ENCODE peak calls at places on chromosomes 16 and 17, in four cellular contexts. One of them, this sample, is unnamed.

GRCh38 chr17:79777166-79777843 is 643 bp upstream of the CBX2 start:
- DNase-seq in H1: no peak
- DNase-seq in upper lobe of right lung: peak
- DNase-seq in lower leg skin: peak
- DNase-seq in this sample: no peak

GRCh38 chr16:68432701-68433100 is 15.6 kb downstream of the SMPD3 start:
- DNase-seq in H1: no peak
- DNase-seq in lower leg skin: no peak
- DNase-seq in upper lobe of right lung: no peak
- DNase-seq in this sample: no peak

GRCh38 chr17:54494731-54495715 is 405.6 kb upstream of the TOM1L1 start:
- DNase-seq in upper lobe of right lung: no peak
- DNase-seq in H1: no peak
- DNase-seq in lower leg skin: no peak
- DNase-seq in this sample: no peak

GRCh38 chr16:79036541-79036940 is 564.0 kb downstream of the MAF start:
- DNase-seq in upper lobe of right lung: no peak
- DNase-seq in H1: no peak
- DNase-seq in lower leg skin: no peak
- DNase-seq in this sample: no peak

GRCh38 chr17:78357177-78357586 is 2.7 kb downstream of the SOCS3 start:
- DNase-seq in H1: no peak
- DNase-seq in lower leg skin: no peak
- DNase-seq in upper lobe of right lung: peak
- DNase-seq in this sample: no peak

GRCh38 chr17:79595471-79595870 is 15.4 kb downstream of the RBFOX3 start:
- DNase-seq in upper lobe of right lung: no peak
- DNase-seq in H1: no peak
- DNase-seq in lower leg skin: no peak
- DNase-seq in this sample: no peak

GRCh38 chr17:83026311-83026811 is 53.0 kb upstream of the METRNL start:
- DNase-seq in H1: no peak
- DNase-seq in lower leg skin: no peak
- DNase-seq in upper lobe of right lung: no peak
- DNase-seq in this sample: no peak

GRCh38 chr16:89696598-89697128 is 4.8 kb downstream of the SPATA2L start:
- DNase-seq in H1: no peak
- DNase-seq in upper lobe of right lung: no peak
- DNase-seq in lower leg skin: no peak
- DNase-seq in this sample: no peak

GRCh38 chr16:17416461-17417221 is 54.1 kb downstream of the XYLT1 start:
- DNase-seq in H1: no peak
- DNase-seq in upper lobe of right lung: peak
- DNase-seq in lower leg skin: peak
- DNase-seq in this sample: no peak

GRCh38 chr17:28008526-28008925 is 34.0 kb upstream of the NLK start:
- DNase-seq in H1: peak
- DNase-seq in upper lobe of right lung: no peak
- DNase-seq in lower leg skin: peak
- DNase-seq in this sample: peak

GRCh38 chr16:67164599-67165061 is at the start of gene HSF4:
- DNase-seq in H1: no peak
- DNase-seq in upper lobe of right lung: peak
- DNase-seq in lower leg skin: no peak
- DNase-seq in this sample: no peak

GRCh38 chr17:13813347-13814240 is 211.9 kb upstream of the HS3ST3A1 start:
- DNase-seq in H1: no peak
- DNase-seq in upper lobe of right lung: no peak
- DNase-seq in lower leg skin: no peak
- DNase-seq in this sample: no peak

GRCh38 chr16:16092925-16093624 is 130.2 kb downstream of the ABCC6 start:
- DNase-seq in lower leg skin: no peak
- DNase-seq in upper lobe of right lung: no peak
- DNase-seq in H1: no peak
- DNase-seq in this sample: no peak

GRCh38 chr16:77298638-77299360 is 99.6 kb downstream of the SYCE1L start:
- DNase-seq in H1: no peak
- DNase-seq in upper lobe of right lung: no peak
- DNase-seq in lower leg skin: peak
- DNase-seq in this sample: peak

GRCh38 chr16:55717326-55717725 is 61.5 kb downstream of the SLC6A2 start:
- DNase-seq in H1: no peak
- DNase-seq in upper lobe of right lung: no peak
- DNase-seq in lower leg skin: no peak
- DNase-seq in this sample: no peak

GRCh38 chr16:57788252-57788841 is 13.9 kb downstream of the KIFC3 start:
- DNase-seq in H1: no peak
- DNase-seq in lower leg skin: no peak
- DNase-seq in upper lobe of right lung: no peak
- DNase-seq in this sample: no peak

GRCh38 chr17:1959871-1960569 is 65.1 kb downstream of the RTN4RL1 start:
- DNase-seq in H1: no peak
- DNase-seq in lower leg skin: no peak
- DNase-seq in upper lobe of right lung: no peak
- DNase-seq in this sample: no peak
- H3K4me3 ChIP-seq in H1: no peak
- H3K4me3 ChIP-seq in lower leg skin: no peak
- H3K4me3 ChIP-seq in upper lobe of right lung: no peak
- H3K4me3 ChIP-seq in this sample: no peak

GRCh38 chr17:18921485-18921884 is 30.5 kb upstream of the SLC5A10 start:
- DNase-seq in H1: no peak
- DNase-seq in lower leg skin: no peak
- DNase-seq in upper lobe of right lung: no peak
- DNase-seq in this sample: no peak

GRCh38 chr17:18917506-18918032 is 34.4 kb upstream of the SLC5A10 start:
- DNase-seq in H1: no peak
- DNase-seq in lower leg skin: no peak
- DNase-seq in upper lobe of right lung: no peak
- DNase-seq in this sample: no peak

GRCh38 chr17:18921912-18922451 is 30.0 kb upstream of the SLC5A10 start:
- DNase-seq in upper lobe of right lung: no peak
- DNase-seq in lower leg skin: no peak
- DNase-seq in H1: no peak
- DNase-seq in this sample: no peak

GRCh38 chr17:18919963-18920362 is 32.0 kb upstream of the SLC5A10 start:
- DNase-seq in H1: no peak
- DNase-seq in upper lobe of right lung: no peak
- DNase-seq in lower leg skin: no peak
- DNase-seq in this sample: no peak

GRCh38 chr17:18920911-18921441 is 31.0 kb upstream of the SLC5A10 start:
- DNase-seq in upper lobe of right lung: no peak
- DNase-seq in H1: no peak
- DNase-seq in lower leg skin: no peak
- DNase-seq in this sample: no peak
- H3K4me3 ChIP-seq in upper lobe of right lung: no peak
- H3K4me3 ChIP-seq in H1: no peak
- H3K4me3 ChIP-seq in lower leg skin: no peak
- H3K4me3 ChIP-seq in this sample: no peak

GRCh38 chr16:25110392-25110947 is 1.1 kb upstream of the LCMT1 start:
- DNase-seq in H1: no peak
- DNase-seq in upper lobe of right lung: no peak
- DNase-seq in lower leg skin: no peak
- DNase-seq in this sample: no peak
- H3K4me3 ChIP-seq in H1: peak
- H3K4me3 ChIP-seq in upper lobe of right lung: peak
- H3K4me3 ChIP-seq in lower leg skin: no peak
- H3K4me3 ChIP-seq in this sample: peak

GRCh38 chr16:80323187-80323807 is 217.5 kb upstream of the DYNLRB2 start:
- DNase-seq in upper lobe of right lung: no peak
- DNase-seq in H1: no peak
- DNase-seq in lower leg skin: no peak
- DNase-seq in this sample: no peak

GRCh38 chr16:80317132-80318098 is 223.4 kb upstream of the DYNLRB2 start:
- DNase-seq in upper lobe of right lung: no peak
- DNase-seq in lower leg skin: no peak
- DNase-seq in H1: no peak
- DNase-seq in this sample: no peak

GRCh38 chr16:80314042-80314441 is 226.8 kb upstream of the DYNLRB2 start:
- DNase-seq in H1: no peak
- DNase-seq in lower leg skin: no peak
- DNase-seq in upper lobe of right lung: no peak
- DNase-seq in this sample: no peak

GRCh38 chr16:80319181-80319580 is 221.6 kb upstream of the DYNLRB2 start:
- DNase-seq in upper lobe of right lung: no peak
- DNase-seq in H1: no peak
- DNase-seq in lower leg skin: no peak
- DNase-seq in this sample: no peak

GRCh38 chr16:80318107-80318506 is 222.7 kb upstream of the DYNLRB2 start:
- DNase-seq in lower leg skin: no peak
- DNase-seq in H1: no peak
- DNase-seq in upper lobe of right lung: no peak
- DNase-seq in this sample: no peak
- H3K4me3 ChIP-seq in lower leg skin: no peak
- H3K4me3 ChIP-seq in H1: no peak
- H3K4me3 ChIP-seq in upper lobe of right lung: no peak
- H3K4me3 ChIP-seq in this sample: no peak

DNA sequence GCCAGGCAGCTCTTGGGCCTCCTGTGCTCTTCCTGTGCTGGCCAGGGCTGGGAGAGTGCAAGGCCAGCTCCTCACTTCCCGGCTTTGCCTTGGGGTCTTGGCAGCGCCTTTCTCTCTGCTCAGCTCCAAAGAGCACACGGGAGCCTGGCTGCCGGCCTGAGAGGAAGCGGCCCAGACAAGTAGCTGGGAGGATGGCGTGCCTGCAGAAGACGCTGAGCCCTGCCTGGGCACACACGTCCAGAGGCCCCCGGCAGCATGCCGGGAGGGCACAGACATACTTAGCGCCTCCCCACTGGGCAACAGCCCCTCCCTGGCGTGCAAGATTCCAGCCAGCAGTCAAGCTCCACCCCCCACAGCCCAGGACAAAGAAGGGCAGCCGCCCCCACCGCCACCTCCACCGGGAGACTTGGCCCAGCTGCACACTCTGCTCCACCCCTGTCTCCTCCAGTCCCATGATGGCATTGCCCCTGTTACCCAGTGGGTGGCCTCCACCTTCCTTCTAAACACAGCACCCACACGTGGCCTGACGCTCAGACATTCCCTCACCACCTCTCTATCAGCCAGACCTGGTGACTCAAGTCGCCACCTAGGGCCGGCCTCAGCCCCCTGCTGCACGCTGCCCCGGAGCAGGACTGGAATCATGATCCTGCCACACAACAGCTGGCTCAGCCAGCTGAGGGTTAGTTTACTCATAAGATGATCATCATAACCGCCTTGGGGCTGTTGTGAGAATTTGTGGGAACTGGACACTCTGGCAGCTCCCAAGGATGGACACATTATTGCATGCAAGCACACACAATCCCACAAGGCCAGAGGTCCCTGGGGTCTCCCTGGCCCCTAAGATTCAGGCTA is 12.4 kb downstream of the SGCA start:
- DNase-seq in upper lobe of right lung: peak
- DNase-seq in H1: peak
- DNase-seq in lower leg skin: no peak
- DNase-seq in this sample: peak
- H3K4me3 ChIP-seq in upper lobe of right lung: peak
- H3K4me3 ChIP-seq in H1: peak
- H3K4me3 ChIP-seq in lower leg skin: no peak
- H3K4me3 ChIP-seq in this sample: no peak

GRCh38 chr17:47830396-47830907 is 889 bp downstream of the MRPL10 start:
- DNase-seq in H1: no peak
- DNase-seq in lower leg skin: no peak
- DNase-seq in upper lobe of right lung: no peak
- DNase-seq in this sample: no peak

GRCh38 chr17:47834756-47835155 is 3.3 kb downstream of the LRRC46 start:
- DNase-seq in upper lobe of right lung: no peak
- DNase-seq in H1: no peak
- DNase-seq in lower leg skin: no peak
- DNase-seq in this sample: no peak

GRCh38 chr17:47829870-47830269 is 1.5 kb downstream of the MRPL10 start:
- DNase-seq in H1: no peak
- DNase-seq in lower leg skin: no peak
- DNase-seq in upper lobe of right lung: no peak
- DNase-seq in this sample: no peak

GRCh38 chr17:47830991-47831933 is at the start of the genes LRRC46 and MRPL10:
- DNase-seq in lower leg skin: peak
- DNase-seq in H1: peak
- DNase-seq in upper lobe of right lung: peak
- DNase-seq in this sample: peak

GRCh38 chr17:47831934-47832327 is 461 bp downstream of the LRRC46 start:
- DNase-seq in lower leg skin: no peak
- DNase-seq in H1: no peak
- DNase-seq in upper lobe of right lung: no peak
- DNase-seq in this sample: no peak
- H3K4me3 ChIP-seq in lower leg skin: peak
- H3K4me3 ChIP-seq in H1: peak
- H3K4me3 ChIP-seq in upper lobe of right lung: peak
- H3K4me3 ChIP-seq in this sample: peak

GRCh38 chr17:75627094-75627493 is 6.1 kb upstream of the SMIM5 start:
- DNase-seq in lower leg skin: no peak
- DNase-seq in upper lobe of right lung: no peak
- DNase-seq in H1: no peak
- DNase-seq in this sample: no peak
- H3K4me3 ChIP-seq in lower leg skin: no peak
- H3K4me3 ChIP-seq in upper lobe of right lung: no peak
- H3K4me3 ChIP-seq in H1: no peak
- H3K4me3 ChIP-seq in this sample: no peak

DNA sequence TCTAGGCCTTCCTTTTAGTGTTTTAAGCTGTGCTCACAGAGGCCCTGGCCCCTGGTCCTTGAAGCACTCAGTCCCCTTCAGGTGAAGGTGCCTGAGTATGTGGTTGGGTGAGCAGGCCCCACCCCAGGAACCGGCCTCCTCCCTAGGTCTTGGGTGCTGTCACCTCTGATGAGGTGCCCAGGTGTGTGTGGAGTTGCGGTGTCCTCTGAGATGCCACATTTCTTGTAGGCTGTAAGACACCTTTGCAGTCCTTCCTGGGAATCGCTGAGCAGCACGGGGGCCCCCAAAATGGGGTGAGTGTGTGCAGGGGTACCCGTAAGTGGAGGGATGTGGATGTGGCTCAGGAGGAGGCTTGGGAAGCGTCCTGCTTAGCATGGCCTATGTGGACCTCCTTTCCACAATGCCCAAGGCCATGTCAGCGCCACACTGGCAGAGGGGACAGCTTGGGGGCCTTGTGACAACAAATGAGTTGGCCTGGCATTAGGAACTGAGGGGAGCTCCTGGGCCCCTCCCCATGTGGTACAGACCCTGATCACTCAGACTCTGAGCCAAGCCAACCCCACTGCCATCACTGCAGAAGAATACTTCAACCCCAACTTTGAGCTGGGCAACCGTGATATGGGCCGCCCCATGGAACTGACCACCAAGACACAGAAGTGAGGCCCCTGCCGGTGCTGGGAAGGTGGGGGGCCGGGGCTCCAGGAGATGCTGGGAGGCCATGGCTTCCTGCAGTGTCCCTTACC is 11.2 kb downstream of the CORO6 start:
- DNase-seq in upper lobe of right lung: peak
- DNase-seq in lower leg skin: no peak
- DNase-seq in H1: no peak
- DNase-seq in this sample: no peak
- H3K4me3 ChIP-seq in upper lobe of right lung: no peak
- H3K4me3 ChIP-seq in lower leg skin: no peak
- H3K4me3 ChIP-seq in H1: no peak
- H3K4me3 ChIP-seq in this sample: no peak

GRCh38 chr17:32484628-32485027 is 2.2 kb upstream of the CDK5R1 start:
- DNase-seq in H1: no peak
- DNase-seq in lower leg skin: no peak
- DNase-seq in upper lobe of right lung: peak
- DNase-seq in this sample: no peak
- H3K4me3 ChIP-seq in H1: no peak
- H3K4me3 ChIP-seq in lower leg skin: no peak
- H3K4me3 ChIP-seq in upper lobe of right lung: no peak
- H3K4me3 ChIP-seq in this sample: no peak